ENCODE peak calls at places on chromosomes 5 and 9, in nine cellular contexts. X is Right ventricle myocardium superior; O is cardiac muscle cell; Y is C1 segment of cervical spinal cord; A is cardiac septum; I is stimulated activated CD4-positive, alpha-beta T cell treated with anti-CD3 and anti-CD28 coated beads, Interleukin-2, amount 100 ng/mL, for 24 hours; W is Kasumi-1; Q is AG08395; F is COR-L47. M is an unnamed sample.
A peak's percentile ranks its signal among the peaks of the same experiment; 100 is the strongest.

GRCh38 chr5:127400524-127400923 is 109.9 kb downstream of the MEGF10 start:
- DNase-seq in X (no peak), O (no peak), Y (no peak), A (no peak), I (no peak), W (peak; percentile 20), Q (no peak), F (no peak), M (no peak)

GRCh38 chr5:98314262-98314661 is 459.2 kb upstream of the RGMB start:
- DNase-seq in X (no peak), O (no peak), Y (no peak), A (no peak), I (no peak), W (no peak), Q (peak; percentile 63), F (no peak), M (peak; percentile 52)

GRCh38 chr9:108103294-108103693 is 613.7 kb upstream of the KLF4 start:
- DNase-seq in X (no peak), O (no peak), Y (no peak), A (no peak), I (no peak), W (no peak), Q (peak; percentile 32), F (no peak), M (peak; percentile 65)

GRCh38 chr5:176823869-176824412 is 13.6 kb downstream of the UNC5A start:
- DNase-seq in X (no peak), O (no peak), Y (no peak), A (no peak), I (no peak), W (no peak), Q (no peak), F (no peak), M (no peak)

GRCh38 chr5:99639905-99640304 is 711.1 kb upstream of the CHD1 start:
- DNase-seq in X (no peak), O (no peak), Y (no peak), A (no peak), I (no peak), W (no peak), Q (no peak), F (no peak), M (no peak)

GRCh38 chr5:106321242-106321641 is 1349.5 kb downstream of the EFNA5 start:
- DNase-seq in X (no peak), O (no peak), Y (no peak), A (no peak), I (no peak), W (no peak), Q (no peak), F (no peak), M (no peak)

GRCh38 chr9:5835808-5836207 is 2.9 kb upstream of the ERMP1 start:
- DNase-seq in X (no peak), O (no peak), Y (no peak), A (no peak), I (no peak), W (no peak), Q (no peak), F (no peak), M (no peak)

GRCh38 chr5:1850324-1851154 is 32.2 kb downstream of the IRX4 start:
- DNase-seq in X (peak; percentile 29), O (no peak), Y (no peak), A (no peak), I (no peak), W (no peak), Q (no peak), F (no peak), M (no peak)

GRCh38 chr5:177447611-177448243 is 1.1 kb downstream of the PRR7 start:
- DNase-seq in X (no peak), O (peak; percentile 29), Y (peak; percentile 85), A (no peak), I (no peak), W (no peak), Q (peak; percentile 76), F (peak; percentile 17), M (peak; percentile 67)

GRCh38 chr5:141618804-141619554 is at the start of gene DIAPH1:
- DNase-seq in X (peak; percentile 99), O (peak; percentile 99), Y (peak; percentile 87), A (peak; percentile 99), I (peak; percentile 100), W (peak; percentile 92), Q (peak; percentile 95), F (peak; percentile 98), M (peak; percentile 98)

GRCh38 chr5:151469992-151470391 is 22.6 kb downstream of the SLC36A1 start:
- DNase-seq in X (no peak), O (no peak), Y (no peak), A (no peak), I (no peak), W (no peak), Q (no peak), F (peak; percentile 65), M (no peak)

GRCh38 chr9:77454668-77455067 is 193.5 kb downstream of the GNA14 start:
- DNase-seq in X (no peak), O (no peak), Y (no peak), A (no peak), I (no peak), W (no peak), Q (no peak), F (no peak), M (peak; percentile 75)

GRCh38 chr5:175347027-175347426 is 97.0 kb downstream of the DRD1 start:
- DNase-seq in X (no peak), O (no peak), Y (no peak), A (no peak), I (no peak), W (no peak), Q (no peak), F (no peak), M (peak; percentile 14)

GRCh38 chr5:97600486-97600885 is 417.4 kb upstream of the RIOK2 start:
- DNase-seq in X (no peak), O (no peak), Y (no peak), A (no peak), I (no peak), W (no peak), Q (peak; percentile 22), F (no peak), M (no peak)

GRCh38 chr9:16278420-16278999 is 592.0 kb downstream of the BNC2 start:
- DNase-seq in X (no peak), O (no peak), Y (no peak), A (no peak), I (no peak), W (no peak), Q (no peak), F (no peak), M (no peak)

GRCh38 chr9:109652971-109653370 is 127.0 kb upstream of the PALM2AKAP2 start:
- DNase-seq in X (no peak), O (peak; percentile 50), Y (no peak), A (no peak), I (no peak), W (no peak), Q (peak; percentile 43), F (peak; percentile 13), M (peak; percentile 12)

GRCh38 chr9:38362912-38363588 is 29.5 kb upstream of the ALDH1B1 start:
- DNase-seq in X (no peak), O (peak; percentile 69), Y (peak; percentile 6), A (peak; percentile 44), I (no peak), W (peak; percentile 85), Q (peak; percentile 84), F (peak; percentile 87), M (peak; percentile 73)

GRCh38 chr5:122008061-122008460 is 46.3 kb downstream of the SRFBP1 start:
- DNase-seq in X (no peak), O (no peak), Y (no peak), A (no peak), I (no peak), W (no peak), Q (no peak), F (no peak), M (no peak)

GRCh38 chr9:36442710-36443109 is 42.6 kb upstream of the RNF38 start:
- DNase-seq in X (no peak), O (no peak), Y (no peak), A (no peak), I (no peak), W (no peak), Q (no peak), F (no peak), M (no peak)

GRCh38 chr9:70133253-70134208 is 89.9 kb downstream of the MAMDC2 start:
- DNase-seq in X (no peak), O (no peak), Y (no peak), A (no peak), I (no peak), W (no peak), Q (peak; percentile 40), F (no peak), M (peak; percentile 56)

GRCh38 chr9:12965303-12965702 is 190.5 kb downstream of the LURAP1L start:
- DNase-seq in X (no peak), O (no peak), Y (no peak), A (no peak), I (no peak), W (no peak), Q (no peak), F (no peak), M (no peak)

GRCh38 chr9:97501972-97502221 is 431 bp downstream of the TMOD1 start:
- DNase-seq in X (no peak), O (no peak), Y (no peak), A (no peak), I (no peak), W (no peak), Q (no peak), F (no peak), M (no peak)

GRCh38 chr5:39015743-39016586 is 58.2 kb downstream of the RICTOR start:
- DNase-seq in X (no peak), O (peak; percentile 7), Y (no peak), A (no peak), I (no peak), W (no peak), Q (peak; percentile 59), F (no peak), M (peak; percentile 73)

GRCh38 chr9:113632776-113633590 is 169.5 kb downstream of the RGS3 start:
- DNase-seq in X (no peak), O (peak; percentile 37), Y (no peak), A (no peak), I (no peak), W (no peak), Q (peak; percentile 67), F (no peak), M (peak; percentile 41)

GRCh38 chr5:151414536-151414935 is 32.9 kb upstream of the SLC36A1 start:
- DNase-seq in X (no peak), O (no peak), Y (no peak), A (no peak), I (no peak), W (no peak), Q (no peak), F (no peak), M (no peak)